ENCODE peak calls at places on chromosomes 12 and 14, in four cellular contexts. Q is uterus, D is NCI-H1694, P is GM13977. X is an unnamed sample.

GRCh38 chr12:121748571-121749265 is 36.2 kb downstream of the TMEM120B start:
- DNase-seq in P (peak), Q (peak), D (no peak), X (no peak)

GRCh38 chr14:103156733-103157411 is 33.6 kb downstream of the TNFAIP2 start:
- DNase-seq in P (no peak), Q (no peak), D (no peak), X (no peak)

GRCh38 chr12:51864701-51865469 is 16.4 kb upstream of the FIGNL2 start:
- DNase-seq in D (no peak), P (peak), Q (no peak), X (no peak)

GRCh38 chr14:60805881-60806569 is 71.5 kb downstream of the MNAT1 start:
- DNase-seq in D (no peak), Q (no peak), P (no peak), X (no peak)

GRCh38 chr12:82781288-82782078 is 94.8 kb downstream of the TMTC2 start:
- DNase-seq in Q (no peak), D (no peak), P (no peak), X (no peak)

GRCh38 chr14:95549656-95550585 is 15.1 kb downstream of the GLRX5 start:
- DNase-seq in P (no peak), Q (no peak), D (no peak), X (no peak)

GRCh38 chr12:3202734-3203446 is 125.7 kb downstream of the TSPAN9 start:
- DNase-seq in Q (peak), P (peak), D (peak), X (peak)

GRCh38 chr14:64990291-64990690 is 3.6 kb downstream of the FNTB start:
- DNase-seq in P (no peak), Q (no peak), D (no peak), X (no peak)

GRCh38 chr14:53391156-53391555 is 238.0 kb upstream of the DDHD1 start:
- DNase-seq in Q (peak), P (no peak), D (no peak), X (no peak)

GRCh38 chr12:102144221-102144620 is 24.2 kb downstream of the PARPBP start:
- DNase-seq in P (no peak), Q (no peak), D (no peak), X (no peak)

GRCh38 chr12:114625294-114625851 is 58.6 kb downstream of the TBX3 start:
- DNase-seq in P (peak), D (no peak), Q (peak), X (no peak)

GRCh38 chr14:56650075-56650474 is 70.5 kb downstream of the TMEM260 start:
- DNase-seq in D (no peak), P (no peak), Q (no peak), X (peak)

GRCh38 chr12:60710246-60710645 is 1114.4 kb downstream of the SLC16A7 start:
- DNase-seq in Q (no peak), D (no peak), P (no peak), X (no peak)

GRCh38 chr12:112256780-112257179 is 125.5 kb downstream of the HECTD4 start:
- DNase-seq in Q (no peak), D (no peak), P (no peak), X (no peak)

GRCh38 chr14:75126121-75126544 is 715 bp downstream of the NEK9 start:
- DNase-seq in P (peak), Q (no peak), D (no peak), X (no peak)

GRCh38 chr12:59304077-59304721 is 291.6 kb upstream of the SLC16A7 start:
- DNase-seq in P (no peak), Q (no peak), D (no peak), X (no peak)

GRCh38 chr12:60977966-60978365 is 1282.2 kb upstream of the USP15 start:
- DNase-seq in Q (no peak), D (no peak), P (no peak), X (no peak)

GRCh38 chr12:124336742-124337520 is 42.0 kb downstream of the RFLNA start:
- DNase-seq in Q (no peak), P (no peak), D (no peak), X (no peak)

X was measured in tibial artery.